ENCODE peak calls at places on chromosomes 12 and 14, in seven cellular contexts. A, V, S, J, R, E and B are unnamed samples. For H3K4me1, the result is how much of the 10 kb centered on the place peaks cover.

GRCh38 chr14:103149351-103149750 is 26.1 kb downstream of the TNFAIP2 start:
- DNase-seq in A (no peak), V (no peak), S (no peak), J (no peak), R (no peak), E (no peak), B (no peak)

GRCh38 chr12:124466200-124467128 is 100.9 kb downstream of the NCOR2 start:
- DNase-seq in A (no peak), V (no peak), S (peak), J (no peak), R (peak), E (peak), B (no peak)

GRCh38 chr14:56996721-56997399 is 186.6 kb upstream of the OTX2 start:
- DNase-seq in A (no peak), V (no peak), S (no peak), J (no peak), R (no peak), E (no peak), B (no peak)

GRCh38 chr12:117282490-117282889 is 78.9 kb downstream of the NOS1 start:
- DNase-seq in A (no peak), V (no peak), S (no peak), J (no peak), R (no peak), E (no peak), B (no peak)

GRCh38 chr12:108152179-108152538 is 23.1 kb downstream of the WSCD2 start:
- DNase-seq in A (no peak), V (no peak), S (no peak), J (no peak), R (no peak), E (no peak), B (no peak)

GRCh38 chr12:19018302-19018980 is 111.1 kb upstream of the PLEKHA5 start:
- DNase-seq in A (no peak), V (peak), S (no peak), J (no peak), R (no peak), E (no peak), B (peak)

GRCh38 chr14:32007755-32008374 is 69.2 kb upstream of the ARHGAP5 start:
- DNase-seq in A (no peak), V (no peak), S (no peak), J (no peak), R (no peak), E (no peak), B (no peak)

GRCh38 chr12:40382217-40382616 is 157.4 kb downstream of the LRRK2 start:
- DNase-seq in A (no peak), V (no peak), S (no peak), J (no peak), R (no peak), E (no peak), B (no peak)

GRCh38 chr12:111557271-111558106 is 41.6 kb downstream of the ATXN2 start:
- DNase-seq in A (no peak), V (no peak), S (no peak), J (no peak), R (no peak), E (no peak), B (no peak)

GRCh38 chr12:104399750-104400612 is 56.8 kb upstream of the CHST11 start:
- DNase-seq in A (no peak), V (no peak), S (no peak), J (no peak), R (no peak), E (no peak), B (no peak)

DNA sequence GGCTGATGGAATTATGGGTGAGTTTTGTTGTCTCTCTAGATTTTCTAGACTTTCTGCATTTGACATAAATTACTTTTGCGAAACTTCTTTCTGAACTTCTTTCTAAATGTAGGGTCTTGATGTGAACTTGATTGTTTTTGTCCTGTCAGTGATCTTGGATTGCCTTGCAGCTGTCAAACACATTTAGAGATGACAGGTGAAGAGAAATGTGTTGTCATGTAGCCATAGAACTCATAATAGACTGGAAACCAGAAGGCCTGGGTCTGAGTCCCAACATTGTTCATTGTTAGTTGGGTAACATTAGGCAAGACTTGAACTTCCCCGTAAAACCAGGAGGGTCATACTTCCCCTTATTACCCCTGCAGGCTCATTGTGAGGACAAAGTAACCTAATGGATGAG is 109.0 kb downstream of the LRIG3 start:
- DNase-seq in A (no peak), V (no peak), S (no peak), J (no peak), R (no peak), E (no peak), B (no peak)
- H3K4me1 ChIP-seq in A (under half), V (under half), S (under half), J (under half), R (under half), E (under half), B (under half)

DNA sequence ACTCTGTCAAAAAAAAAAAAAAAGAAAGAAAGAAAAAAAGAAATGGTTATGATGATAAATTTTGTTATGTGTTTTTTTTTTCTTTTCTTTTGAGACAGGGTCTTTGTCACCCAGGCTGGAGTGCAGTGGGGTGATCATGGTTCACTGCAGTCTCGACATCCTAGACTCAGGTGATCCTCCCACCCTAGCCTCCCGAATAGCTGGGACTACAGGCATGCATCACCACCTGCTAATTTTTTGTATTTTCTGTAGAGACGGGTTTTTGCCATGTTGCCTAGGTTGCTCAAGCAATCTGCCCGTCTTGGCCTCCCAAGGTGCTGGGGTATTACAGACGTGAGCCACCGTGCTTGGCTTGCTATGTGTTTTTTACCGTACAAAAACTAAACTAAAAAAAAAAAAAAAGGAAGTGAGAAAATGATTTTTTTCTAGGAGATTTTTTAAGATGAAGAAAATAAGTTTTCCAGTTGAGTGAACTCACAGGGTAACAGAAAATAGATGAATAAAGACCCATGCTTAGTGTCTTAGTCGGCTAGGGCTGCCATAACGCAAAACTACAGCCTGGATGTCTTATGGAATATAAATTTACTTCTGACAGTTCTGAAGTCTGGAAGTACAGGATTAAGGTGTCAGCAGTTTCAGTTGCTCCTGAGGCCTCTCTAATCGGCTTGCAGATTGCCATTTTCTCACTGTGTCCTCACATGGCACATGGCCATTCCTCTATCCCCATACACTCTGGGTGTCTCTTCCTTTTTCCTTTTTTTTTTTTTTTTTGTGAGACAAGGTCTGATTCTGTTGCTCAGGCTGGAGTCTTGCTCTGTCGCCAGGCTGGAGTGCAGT is 13.2 kb upstream of the APOF start:
- DNase-seq in A (no peak), V (no peak), S (no peak), J (no peak), R (no peak), E (no peak), B (no peak)
- TF ChIP-seq CTCF in A (no peak), V (no peak), S (no peak), J (no peak), R (no peak), E (no peak), B (no peak)

GRCh38 chr12:12720637-12721250 is 3.6 kb downstream of the CDKN1B start:
- DNase-seq in A (no peak), V (no peak), S (no peak), J (no peak), R (no peak), E (no peak), B (peak)

GRCh38 chr12:12720052-12720451 is 2.9 kb downstream of the CDKN1B start:
- DNase-seq in A (no peak), V (no peak), S (no peak), J (no peak), R (no peak), E (no peak), B (no peak)

GRCh38 chr12:12722351-12723146 is 5.4 kb downstream of the CDKN1B start:
- DNase-seq in A (no peak), V (peak), S (no peak), J (no peak), R (no peak), E (no peak), B (no peak)

GRCh38 chr12:12719496-12719895 is 2.3 kb downstream of the CDKN1B start:
- DNase-seq in A (no peak), V (peak), S (no peak), J (no peak), R (no peak), E (no peak), B (no peak)

DNA sequence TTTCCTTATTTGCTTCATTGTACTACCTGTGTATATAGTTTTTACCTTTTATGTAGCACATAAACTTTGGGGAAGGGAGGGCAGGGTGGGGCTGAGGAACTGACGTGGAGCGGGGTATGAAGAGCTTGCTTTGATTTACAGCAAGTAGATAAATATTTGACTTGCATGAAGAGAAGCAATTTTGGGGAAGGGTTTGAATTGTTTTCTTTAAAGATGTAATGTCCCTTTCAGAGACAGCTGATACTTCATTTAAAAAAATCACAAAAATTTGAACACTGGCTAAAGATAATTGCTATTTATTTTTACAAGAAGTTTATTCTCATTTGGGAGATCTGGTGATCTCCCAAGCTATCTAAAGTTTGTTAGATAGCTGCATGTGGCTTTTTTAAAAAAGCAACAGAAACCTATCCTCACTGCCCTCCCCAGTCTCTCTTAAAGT is 4.1 kb downstream of the CDKN1B start:
- DNase-seq in A (no peak), V (no peak), S (no peak), J (no peak), R (no peak), E (no peak), B (peak)
- H3K27ac ChIP-seq in A (peak), V (peak), S (peak), J (no peak), R (peak), E (no peak), B (peak)

GRCh38 chr14:99839696-99840095 is 46.5 kb downstream of the EML1 start:
- DNase-seq in A (no peak), V (no peak), S (no peak), J (no peak), R (no peak), E (no peak), B (no peak)
- H3K4me1 ChIP-seq in A (under half), V (under half), S (under half), J (under half), R (under half), E (under half), B (under half)

GRCh38 chr14:100230361-100230760 is 8.6 kb upstream of the YY1 start:
- DNase-seq in A (no peak), V (no peak), S (no peak), J (no peak), R (no peak), E (no peak), B (no peak)
- TF ChIP-seq CTCF in A (no peak), V (no peak), S (no peak), J (no peak), R (no peak), E (no peak), B (no peak)

GRCh38 chr12:12898911-12899511 is 7.6 kb downstream of the GPRC5A start:
- DNase-seq in A (no peak), V (no peak), S (no peak), J (no peak), R (no peak), E (no peak), B (no peak)
- H3K27ac ChIP-seq in A (no peak), V (peak), S (peak), J (peak), R (peak), E (no peak), B (peak)

GRCh38 chr12:2353281-2353680 is 300.5 kb downstream of the CACNA1C start:
- DNase-seq in A (no peak), V (no peak), S (no peak), J (no peak), R (no peak), E (no peak), B (no peak)

GRCh38 chr12:2355604-2356003 is 302.8 kb downstream of the CACNA1C start:
- DNase-seq in A (no peak), V (no peak), S (no peak), J (no peak), R (no peak), E (no peak), B (no peak)

GRCh38 chr12:2353691-2354090 is 300.9 kb downstream of the CACNA1C start:
- DNase-seq in A (no peak), V (no peak), S (no peak), J (no peak), R (no peak), E (no peak), B (no peak)

GRCh38 chr12:2355198-2355597 is 302.4 kb downstream of the CACNA1C start:
- DNase-seq in A (no peak), V (no peak), S (no peak), J (no peak), R (no peak), E (no peak), B (no peak)

DNA sequence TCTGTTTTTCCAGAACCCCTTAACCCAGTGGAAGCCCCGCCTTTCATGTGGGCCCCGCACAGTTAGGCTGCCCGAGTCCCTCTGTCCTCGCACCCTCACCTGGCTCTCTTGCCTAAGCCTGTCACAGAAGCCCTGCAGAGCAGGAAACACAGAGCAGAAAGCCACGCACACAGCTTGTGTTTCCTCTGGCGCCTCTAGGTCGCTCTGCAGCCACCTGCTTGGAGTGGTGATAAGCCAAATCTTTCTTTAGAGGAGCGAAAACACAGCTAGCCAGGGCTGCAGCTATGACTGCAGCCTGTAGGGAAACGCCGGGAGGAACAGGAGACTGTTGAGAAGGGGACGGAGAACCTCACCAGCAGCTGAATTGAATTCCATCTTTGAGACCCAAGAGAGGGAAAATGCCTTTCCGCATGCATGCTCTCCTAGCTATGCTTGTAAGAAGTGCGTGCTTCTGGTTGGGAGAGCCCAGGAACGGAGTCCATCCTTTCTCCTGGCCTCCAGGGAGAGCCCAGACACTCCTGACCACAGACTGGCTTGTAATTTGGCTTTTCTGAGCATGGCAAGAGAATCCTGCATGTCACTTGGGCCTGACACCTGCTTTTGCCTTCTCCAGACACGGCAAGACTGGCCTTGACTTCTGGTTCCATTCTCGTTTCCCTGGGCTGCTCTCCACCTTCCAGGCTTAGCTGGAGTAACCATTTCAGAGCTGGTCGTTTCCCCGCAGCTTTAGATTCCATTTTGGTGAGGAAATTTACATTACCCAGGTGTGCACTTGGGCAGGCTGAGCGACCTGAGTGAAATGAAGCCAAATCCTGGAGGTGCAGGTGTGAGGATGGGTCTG is 301.6 kb downstream of the CACNA1C start:
- DNase-seq in A (no peak), V (no peak), S (no peak), J (no peak), R (no peak), E (no peak), B (no peak)
- H3K4me1 ChIP-seq in A (under half), V (under half), S (under half), J (under half), R (under half), E (under half), B (under half)

GRCh38 chr12:68871899-68872298 is 61.1 kb downstream of the CPM start:
- DNase-seq in A (no peak), V (no peak), S (no peak), J (no peak), R (no peak), E (no peak), B (no peak)
- TF ChIP-seq CTCF in A (no peak), V (no peak), S (no peak), J (no peak), R (peak), E (no peak), B (peak)

GRCh38 chr14:50794063-50794645 is 36.8 kb downstream of the NIN start:
- DNase-seq in A (no peak), V (no peak), S (no peak), J (no peak), R (no peak), E (no peak), B (no peak)
- H3K27ac ChIP-seq in A (no peak), V (no peak), S (no peak), J (no peak), R (no peak), E (no peak), B (no peak)